ENCODE peak calls at places on chromosomes 1 and 21, in four cellular contexts. R, W, Q and T are unnamed samples.

GRCh38 chr1:229396607-229397189 is 37.2 kb downstream of the ACTA1 start:
- DNase-seq in R (no peak), W (no peak), Q (no peak), T (no peak)

GRCh38 chr1:36211841-36212240 is 12.4 kb upstream of the THRAP3 start:
- DNase-seq in R (no peak), W (no peak), Q (no peak), T (no peak)

GRCh38 chr1:79151006-79151796 is 144.7 kb upstream of the ADGRL4 start:
- DNase-seq in R (no peak), W (no peak), Q (no peak), T (no peak)

GRCh38 chr1:162993866-162994265 is 75.3 kb upstream of the RGS4 start:
- DNase-seq in R (no peak), W (no peak), Q (no peak), T (no peak)

GRCh38 chr1:102879439-102879993 is 228.8 kb downstream of the COL11A1 start:
- DNase-seq in R (no peak), W (no peak), Q (no peak), T (no peak)

GRCh38 chr1:241722984-241723383 is 70.9 kb downstream of the WDR64 start:
- DNase-seq in R (no peak), W (no peak), Q (no peak), T (no peak)

GRCh38 chr1:94237291-94238226 is at the start of gene ARHGAP29:
- DNase-seq in R (peak; percentile 59), W (peak; percentile 55), Q (peak; percentile 89), T (peak; percentile 90)

GRCh38 chr1:234659538-234659937 is 49.6 kb upstream of the IRF2BP2 start:
- DNase-seq in R (no peak), W (no peak), Q (no peak), T (no peak)

GRCh38 chr1:233294991-233295774 is at the start of gene PCNX2:
- DNase-seq in R (no peak), W (peak; percentile 47), Q (peak; percentile 55), T (peak; percentile 34)

GRCh38 chr1:113835686-113836290 is 23.5 kb upstream of the RSBN1 start:
- DNase-seq in R (peak; percentile 27), W (no peak), Q (no peak), T (no peak)

GRCh38 chr1:225427249-225428065 is at the start of gene LBR:
- DNase-seq in R (no peak), W (no peak), Q (peak; percentile 47), T (peak; percentile 53)

GRCh38 chr1:208243851-208244583 is at the start of gene PLXNA2:
- DNase-seq in R (peak; percentile 64), W (peak; percentile 70), Q (peak; percentile 88), T (peak; percentile 87)
- TF ChIP-seq POLR2A in R (peak; percentile 5), W (peak; percentile 8), Q (peak; percentile 80), T (no peak)

GRCh38 chr21:7947422-7947821 is 2574.0 kb upstream of the TPTE start:
- DNase-seq in R (no peak), W (no peak), Q (no peak), T (no peak)

GRCh38 chr21:7951854-7952519 is 2569.4 kb upstream of the TPTE start:
- DNase-seq in R (no peak), W (no peak), Q (no peak), T (no peak)

GRCh38 chr21:7957713-7958064 is 2563.7 kb upstream of the TPTE start:
- DNase-seq in R (no peak), W (no peak), Q (no peak), T (no peak)

GRCh38 chr21:7953058-7953457 is 2568.3 kb upstream of the TPTE start:
- DNase-seq in R (no peak), W (no peak), Q (no peak), T (no peak)

DNA sequence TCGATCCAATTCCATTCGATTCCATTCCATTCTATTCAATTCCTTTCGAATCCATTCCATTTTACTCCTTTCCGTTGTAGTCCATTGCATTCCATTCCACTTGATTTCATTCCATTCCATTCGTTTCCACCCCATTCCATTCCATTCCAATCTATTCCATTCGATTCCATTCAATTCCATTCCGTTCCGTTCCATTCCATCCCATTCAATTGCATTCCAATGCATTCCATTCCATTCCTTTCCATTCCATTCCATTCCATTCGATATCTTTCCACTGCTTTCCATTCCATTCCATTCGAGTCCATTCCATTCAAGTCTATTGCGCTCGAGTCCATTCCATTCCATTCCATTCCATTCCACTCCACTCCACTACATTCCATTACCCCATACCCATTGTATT is 2568.7 kb upstream of the TPTE start:
- DNase-seq in R (no peak), W (no peak), Q (no peak), T (no peak)
- H3K9me3 ChIP-seq in R (peaks cover 72% of the 10 kb centered on the region), W (no peaks in the 10 kb centered on the region), Q (no peaks in the 10 kb centered on the region), T (peaks cover 99% of the 10 kb centered on the region)

GRCh38 chr1:47213230-47213676 is 18.8 kb downstream of the TAL1 start:
- DNase-seq in R (no peak), W (no peak), Q (no peak), T (no peak)
- TF ChIP-seq POLR2A in R (no peak), W (no peak), Q (no peak), T (no peak)

GRCh38 chr21:42321845-42322244 is 6.6 kb upstream of the TFF3 start:
- DNase-seq in R (no peak), W (no peak), Q (no peak), T (no peak)

GRCh38 chr21:42319368-42319767 is 4.2 kb upstream of the TFF3 start:
- DNase-seq in R (no peak), W (no peak), Q (no peak), T (no peak)

GRCh38 chr21:42319851-42320602 is 4.8 kb upstream of the TFF3 start:
- DNase-seq in R (no peak), W (no peak), Q (no peak), T (no peak)

GRCh38 chr21:42320791-42321190 is 5.6 kb upstream of the TFF3 start:
- DNase-seq in R (no peak), W (no peak), Q (no peak), T (no peak)

DNA sequence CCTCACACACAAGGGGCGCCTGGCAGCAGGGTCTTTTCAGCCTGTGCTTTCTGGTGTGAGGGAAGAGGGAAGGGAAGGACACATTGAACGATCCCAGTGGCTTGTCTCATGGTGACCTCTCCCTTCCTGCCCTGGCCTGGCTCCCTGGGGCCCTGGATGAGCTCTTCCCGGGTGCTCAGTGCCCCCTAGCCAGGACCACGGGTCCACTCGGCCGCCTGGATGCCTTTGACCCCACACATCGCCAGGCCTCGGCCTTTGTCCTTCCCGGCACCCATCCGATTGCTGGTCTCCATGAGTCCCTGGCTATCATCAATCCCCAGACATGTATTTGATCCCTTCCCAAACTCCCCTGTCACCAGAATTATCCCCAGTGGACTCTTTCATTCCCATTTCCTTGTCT is 6.0 kb upstream of the TFF3 start:
- DNase-seq in R (no peak), W (no peak), Q (no peak), T (no peak)
- H3K9me3 ChIP-seq in R (no peaks in the 10 kb centered on the region), W (no peaks in the 10 kb centered on the region), Q (no peaks in the 10 kb centered on the region), T (no peaks in the 10 kb centered on the region)

GRCh38 chr1:32327204-32327603 is 8.8 kb downstream of the MARCKSL1 start:
- DNase-seq in R (no peak), W (no peak), Q (no peak), T (no peak)
- TF ChIP-seq POLR2A in R (no peak), W (no peak), Q (no peak), T (no peak)

GRCh38 chr1:2803086-2803930 is 1.8 kb upstream of the TTC34 start:
- DNase-seq in R (no peak), W (no peak), Q (no peak), T (peak; percentile 14)
- H3K9me3 ChIP-seq in R (no peaks in the 10 kb centered on the region), W (no peaks in the 10 kb centered on the region), Q (no peaks in the 10 kb centered on the region), T (no peaks in the 10 kb centered on the region)

DNA sequence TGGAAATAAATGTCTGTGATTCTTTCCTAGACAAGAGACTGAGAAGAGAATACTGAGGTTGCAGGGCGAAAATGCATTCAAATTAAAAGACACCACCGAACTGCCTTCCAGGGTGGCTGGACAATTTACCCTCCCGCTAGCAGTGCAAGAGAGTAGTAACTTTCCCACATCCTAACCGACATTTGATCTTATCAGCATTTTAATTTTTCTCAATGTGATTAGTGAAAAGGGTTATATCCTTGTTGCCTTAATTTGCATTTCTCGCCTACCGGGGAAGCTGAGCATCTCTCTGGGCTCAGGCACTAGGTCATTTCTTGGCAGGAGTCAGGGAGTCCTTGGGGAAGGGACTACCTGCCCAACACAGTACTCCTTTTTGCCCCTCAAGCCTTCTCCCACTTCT is 2.8 kb downstream of the TNFRSF8 start:
- DNase-seq in R (no peak), W (no peak), Q (no peak), T (no peak)
- TF ChIP-seq POLR2A in R (no peak), W (no peak), Q (no peak), T (no peak)

GRCh38 chr1:3146458-3146857 is 77.5 kb downstream of the PRDM16 start:
- DNase-seq in R (no peak), W (no peak), Q (no peak), T (no peak)

GRCh38 chr1:3149277-3149676 is 80.3 kb downstream of the PRDM16 start:
- DNase-seq in R (no peak), W (no peak), Q (no peak), T (no peak)

GRCh38 chr1:3145489-3146325 is 76.7 kb downstream of the PRDM16 start:
- DNase-seq in R (no peak), W (no peak), Q (no peak), T (no peak)

GRCh38 chr1:3148171-3148570 is 79.2 kb downstream of the PRDM16 start:
- DNase-seq in R (no peak), W (no peak), Q (no peak), T (no peak)

DNA sequence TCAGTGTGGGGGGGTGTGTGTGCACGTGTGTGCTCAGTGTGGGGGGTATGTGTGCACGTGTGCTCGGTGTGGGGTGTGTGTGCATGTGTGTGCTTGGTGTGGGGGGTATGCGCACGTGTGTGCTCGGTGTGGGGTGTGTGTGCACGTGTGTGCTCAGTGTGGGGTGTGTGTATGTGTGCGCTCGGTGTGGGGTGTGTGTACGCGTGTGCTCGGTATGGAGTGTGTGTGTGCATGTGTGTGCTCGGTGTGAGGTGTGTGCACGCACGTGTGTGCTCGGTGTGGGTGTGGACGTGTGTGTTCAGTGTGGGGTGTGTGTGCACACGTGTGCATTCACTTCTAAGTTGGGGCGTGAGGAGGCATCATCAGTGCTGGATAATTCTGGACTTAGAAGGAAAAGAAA is 77.9 kb downstream of the PRDM16 start:
- DNase-seq in R (no peak), W (no peak), Q (no peak), T (no peak)
- H3K9me3 ChIP-seq in R (no peaks in the 10 kb centered on the region), W (no peaks in the 10 kb centered on the region), Q (no peaks in the 10 kb centered on the region), T (no peaks in the 10 kb centered on the region)

DNA sequence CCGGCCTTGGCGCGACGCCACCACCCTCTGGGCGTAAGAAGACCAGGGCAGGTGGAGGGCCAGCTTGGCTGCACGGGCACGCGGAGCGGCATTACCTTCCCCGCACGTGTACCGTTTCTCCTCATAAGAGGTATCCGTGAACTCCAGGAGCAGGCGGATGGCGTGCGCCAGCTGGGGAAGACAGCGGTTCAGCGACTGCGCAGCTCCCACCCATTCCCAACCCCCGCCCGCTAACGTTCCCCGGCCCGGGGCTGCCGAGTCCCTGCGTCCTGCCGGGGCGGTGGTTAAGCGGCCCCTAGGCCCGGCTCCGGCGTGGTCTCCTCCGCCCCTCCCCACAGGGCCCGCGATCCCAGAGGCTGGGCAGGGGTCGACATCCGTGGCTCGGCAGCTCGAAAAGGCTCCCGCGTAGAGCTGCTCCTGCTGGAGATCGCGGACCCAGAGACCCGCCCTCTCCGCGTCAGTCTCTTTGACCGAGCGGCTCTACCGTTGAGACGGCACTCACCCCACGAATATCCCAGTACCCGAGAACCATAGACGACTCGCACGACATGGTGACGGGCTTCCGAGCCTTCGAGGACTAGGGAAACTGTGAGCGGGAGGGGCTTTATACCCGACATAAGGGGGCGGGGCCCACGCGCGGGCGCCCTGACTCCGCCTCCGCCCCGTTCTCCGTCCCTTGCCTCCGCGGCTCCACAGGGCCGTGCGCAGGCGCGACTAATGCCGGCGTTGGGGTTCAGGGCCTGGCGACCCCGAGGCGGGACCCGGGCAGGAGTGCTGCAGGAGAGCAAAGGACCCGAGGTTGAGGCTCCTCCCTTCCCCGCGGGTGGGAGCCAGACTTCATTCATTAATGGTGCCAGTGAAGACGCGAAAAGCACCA is 862 bp downstream of the GSTM3 start:
- DNase-seq in R (peak; percentile 73), W (peak; percentile 82), Q (peak; percentile 87), T (peak; percentile 78)
- TF ChIP-seq POLR2A in R (peak; percentile 34), W (peak; percentile 83), Q (peak; percentile 91), T (peak; percentile 83)